ENCODE peak calls at places on chromosomes 13 and 19, in four cellular contexts. One of them, this sample, is unnamed.
A peak's percentile ranks its signal among the peaks of the same experiment; 100 is the strongest.

GRCh38 chr19:11963566-11964355 is 1.1 kb upstream of the ZNF763 start:
- DNase-seq in heart right ventricle: peak; percentile 89
- DNase-seq in fibroblast of pulmonary artery: peak; percentile 77
- DNase-seq in brain microvascular endothelial cell: peak; percentile 44
- DNase-seq in this sample: peak; percentile 61

GRCh38 chr19:57559008-57559403 is 657 bp downstream of the ZNF550 start:
- DNase-seq in brain microvascular endothelial cell: peak; percentile 4
- DNase-seq in fibroblast of pulmonary artery: peak; percentile 17
- DNase-seq in heart right ventricle: peak; percentile 14
- DNase-seq in this sample: peak; percentile 10

GRCh38 chr19:53365899-53366493 is 491 bp downstream of the ZNF525 start:
- DNase-seq in fibroblast of pulmonary artery: no peak
- DNase-seq in heart right ventricle: no peak
- DNase-seq in brain microvascular endothelial cell: peak; percentile 27
- DNase-seq in this sample: peak; percentile 15

GRCh38 chr13:24005711-24006281 is 108.5 kb upstream of the C1QTNF9B start:
- DNase-seq in heart right ventricle: no peak
- DNase-seq in fibroblast of pulmonary artery: no peak
- DNase-seq in brain microvascular endothelial cell: no peak
- DNase-seq in this sample: no peak

GRCh38 chr19:10768936-10769335 is 51.1 kb downstream of the DNM2 start:
- DNase-seq in heart right ventricle: no peak
- DNase-seq in brain microvascular endothelial cell: no peak
- DNase-seq in fibroblast of pulmonary artery: no peak
- DNase-seq in this sample: no peak

GRCh38 chr19:887072-887471 is 5.9 kb downstream of the MED16 start:
- DNase-seq in heart right ventricle: no peak
- DNase-seq in brain microvascular endothelial cell: peak; percentile 22
- DNase-seq in fibroblast of pulmonary artery: peak; percentile 67
- DNase-seq in this sample: peak; percentile 86

GRCh38 chr13:109158383-109158782 is 529.0 kb downstream of the MYO16 start:
- DNase-seq in fibroblast of pulmonary artery: no peak
- DNase-seq in brain microvascular endothelial cell: no peak
- DNase-seq in heart right ventricle: no peak
- DNase-seq in this sample: no peak

GRCh38 chr19:38650180-38650775 is 2.8 kb downstream of the ACTN4 start:
- DNase-seq in heart right ventricle: no peak
- DNase-seq in fibroblast of pulmonary artery: no peak
- DNase-seq in brain microvascular endothelial cell: no peak
- DNase-seq in this sample: no peak

GRCh38 chr13:93789058-93789457 is 562.5 kb downstream of the GPC6 start:
- DNase-seq in brain microvascular endothelial cell: no peak
- DNase-seq in heart right ventricle: no peak
- DNase-seq in fibroblast of pulmonary artery: no peak
- DNase-seq in this sample: no peak

GRCh38 chr19:20250627-20251026 is 83.6 kb downstream of the ZNF486 start:
- DNase-seq in heart right ventricle: no peak
- DNase-seq in brain microvascular endothelial cell: no peak
- DNase-seq in fibroblast of pulmonary artery: no peak
- DNase-seq in this sample: no peak

GRCh38 chr19:8311461-8312260 is 3.5 kb upstream of the CD320 start:
- DNase-seq in heart right ventricle: peak; percentile 2
- DNase-seq in brain microvascular endothelial cell: no peak
- DNase-seq in fibroblast of pulmonary artery: no peak
- DNase-seq in this sample: no peak

GRCh38 chr19:16160943-16161560 is 12.3 kb downstream of the CIB3 start:
- DNase-seq in fibroblast of pulmonary artery: peak; percentile 40
- DNase-seq in brain microvascular endothelial cell: peak; percentile 71
- DNase-seq in heart right ventricle: no peak
- DNase-seq in this sample: peak; percentile 30

GRCh38 chr13:36804588-36804987 is 14.4 kb upstream of the RFXAP start:
- DNase-seq in brain microvascular endothelial cell: no peak
- DNase-seq in heart right ventricle: no peak
- DNase-seq in fibroblast of pulmonary artery: no peak
- DNase-seq in this sample: no peak

GRCh38 chr19:48928164-48929005 is 5.1 kb upstream of the DHDH start:
- DNase-seq in brain microvascular endothelial cell: no peak
- DNase-seq in heart right ventricle: no peak
- DNase-seq in fibroblast of pulmonary artery: peak; percentile 44
- DNase-seq in this sample: no peak

GRCh38 chr13:110965038-110965754 is 50.3 kb upstream of the ANKRD10 start:
- DNase-seq in brain microvascular endothelial cell: peak; percentile 67
- DNase-seq in fibroblast of pulmonary artery: peak; percentile 59
- DNase-seq in heart right ventricle: no peak
- DNase-seq in this sample: no peak

GRCh38 chr19:17456127-17456526 is 4.6 kb downstream of the NXNL1 start:
- DNase-seq in brain microvascular endothelial cell: no peak
- DNase-seq in fibroblast of pulmonary artery: no peak
- DNase-seq in heart right ventricle: no peak
- DNase-seq in this sample: no peak

GRCh38 chr13:44231786-44232516 is 141.7 kb upstream of the SERP2 start:
- DNase-seq in brain microvascular endothelial cell: peak; percentile 98
- DNase-seq in fibroblast of pulmonary artery: peak; percentile 98
- DNase-seq in heart right ventricle: no peak
- DNase-seq in this sample: peak; percentile 95

GRCh38 chr19:32691291-32691951 is at the start of gene NUDT19:
- DNase-seq in brain microvascular endothelial cell: peak; percentile 79
- DNase-seq in fibroblast of pulmonary artery: peak; percentile 80
- DNase-seq in heart right ventricle: peak; percentile 85
- DNase-seq in this sample: peak; percentile 88

GRCh38 chr13:109704771-109705628 is 81.4 kb downstream of the IRS2 start:
- DNase-seq in fibroblast of pulmonary artery: peak; percentile 33
- DNase-seq in brain microvascular endothelial cell: no peak
- DNase-seq in heart right ventricle: peak; percentile 14
- DNase-seq in this sample: no peak

GRCh38 chr13:100214886-100215285 is 126.0 kb downstream of the PCCA start:
- DNase-seq in fibroblast of pulmonary artery: peak; percentile 84
- DNase-seq in brain microvascular endothelial cell: peak; percentile 57
- DNase-seq in heart right ventricle: no peak
- DNase-seq in this sample: peak; percentile 44

GRCh38 chr13:95451656-95452055 is 100.9 kb upstream of the CLDN10 start:
- DNase-seq in fibroblast of pulmonary artery: no peak
- DNase-seq in heart right ventricle: no peak
- DNase-seq in brain microvascular endothelial cell: no peak
- DNase-seq in this sample: no peak

GRCh38 chr13:69565334-69565733 is 542.3 kb upstream of the ATXN8OS start:
- DNase-seq in brain microvascular endothelial cell: peak; percentile 14
- DNase-seq in heart right ventricle: no peak
- DNase-seq in fibroblast of pulmonary artery: no peak
- DNase-seq in this sample: no peak

GRCh38 chr19:17762505-17763229 is 11.4 kb downstream of the FCHO1 start:
- DNase-seq in brain microvascular endothelial cell: peak; percentile 83
- DNase-seq in heart right ventricle: no peak
- DNase-seq in fibroblast of pulmonary artery: peak; percentile 67
- DNase-seq in this sample: peak; percentile 35

GRCh38 chr13:75549262-75550158 is at the start of gene UCHL3:
- DNase-seq in fibroblast of pulmonary artery: peak; percentile 98
- DNase-seq in brain microvascular endothelial cell: peak; percentile 92
- DNase-seq in heart right ventricle: peak; percentile 96
- DNase-seq in this sample: peak; percentile 91

GRCh38 chr13:101327844-101328243 is 88.5 kb downstream of the NALCN start:
- DNase-seq in brain microvascular endothelial cell: no peak
- DNase-seq in heart right ventricle: no peak
- DNase-seq in fibroblast of pulmonary artery: no peak
- DNase-seq in this sample: no peak

GRCh38 chr13:77330009-77330471 is 3.1 kb upstream of the MYCBP2 start:
- DNase-seq in heart right ventricle: no peak
- DNase-seq in brain microvascular endothelial cell: no peak
- DNase-seq in fibroblast of pulmonary artery: no peak
- DNase-seq in this sample: no peak

GRCh38 chr19:53626941-53627340 is 4.9 kb upstream of the DPRX start:
- DNase-seq in brain microvascular endothelial cell: no peak
- DNase-seq in fibroblast of pulmonary artery: no peak
- DNase-seq in heart right ventricle: no peak
- DNase-seq in this sample: no peak

GRCh38 chr13:101291216-101291615 is 125.1 kb downstream of the NALCN start:
- DNase-seq in heart right ventricle: no peak
- DNase-seq in brain microvascular endothelial cell: no peak
- DNase-seq in fibroblast of pulmonary artery: no peak
- DNase-seq in this sample: peak; percentile 17

GRCh38 chr19:10871711-10872550 is 578 bp downstream of the CARM1 start:
- DNase-seq in fibroblast of pulmonary artery: no peak
- DNase-seq in heart right ventricle: peak; percentile 47
- DNase-seq in brain microvascular endothelial cell: no peak
- DNase-seq in this sample: no peak

DNA sequence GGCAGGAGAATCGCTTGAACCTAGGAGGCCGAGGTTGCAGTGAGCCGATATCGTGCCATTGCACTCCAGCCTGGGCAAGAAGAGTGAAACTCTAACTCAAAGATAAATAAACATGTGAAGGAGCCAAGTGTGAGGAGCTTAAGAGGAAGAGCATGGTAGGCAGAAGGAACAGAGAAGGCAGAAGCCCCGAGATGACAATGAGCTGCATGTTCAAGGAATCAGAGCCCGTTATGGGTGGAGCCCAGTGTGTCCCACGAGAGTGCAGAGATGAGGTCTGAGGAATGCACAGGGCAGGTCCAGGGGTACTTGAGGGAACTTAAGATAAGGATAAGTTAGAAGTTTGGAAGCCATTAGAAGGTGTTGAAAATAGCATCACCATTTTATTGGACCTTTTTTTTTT is 716 bp downstream of the FPR2 start:
- DNase-seq in heart right ventricle: no peak
- DNase-seq in fibroblast of pulmonary artery: no peak
- DNase-seq in brain microvascular endothelial cell: no peak
- DNase-seq in this sample: no peak
- H3K4me3 ChIP-seq in heart right ventricle: no peak overlapping the region
- H3K4me3 ChIP-seq in fibroblast of pulmonary artery: no peak overlapping the region
- H3K4me3 ChIP-seq in brain microvascular endothelial cell: no peak overlapping the region
- H3K4me3 ChIP-seq in this sample: no peak overlapping the region

GRCh38 chr19:47813995-47814328 is 7.8 kb upstream of the CRX start:
- DNase-seq in heart right ventricle: no peak
- DNase-seq in brain microvascular endothelial cell: no peak
- DNase-seq in fibroblast of pulmonary artery: no peak
- DNase-seq in this sample: no peak

GRCh38 chr19:47813304-47813994 is 8.3 kb upstream of the CRX start:
- DNase-seq in heart right ventricle: peak; percentile 65
- DNase-seq in brain microvascular endothelial cell: peak; percentile 23
- DNase-seq in fibroblast of pulmonary artery: peak; percentile 50
- DNase-seq in this sample: peak; percentile 32
- TF ChIP-seq CTCF in heart right ventricle: peak; percentile 58
- TF ChIP-seq CTCF in brain microvascular endothelial cell: peak; percentile 79
- TF ChIP-seq CTCF in fibroblast of pulmonary artery: peak; percentile 54
- TF ChIP-seq CTCF in this sample: peak; percentile 53

GRCh38 chr19:34366670-34367423 is 1.9 kb downstream of the GPI start:
- DNase-seq in fibroblast of pulmonary artery: peak; percentile 84
- DNase-seq in heart right ventricle: no peak
- DNase-seq in brain microvascular endothelial cell: peak; percentile 12
- DNase-seq in this sample: peak; percentile 77
- H3K4me3 ChIP-seq in fibroblast of pulmonary artery: peak overlapping the region; percentile 67
- H3K4me3 ChIP-seq in heart right ventricle: peak overlapping the region; percentile 99
- H3K4me3 ChIP-seq in brain microvascular endothelial cell: peak overlapping the region; percentile 9
- H3K4me3 ChIP-seq in this sample: peak overlapping the region; percentile 82

GRCh38 chr19:55452381-55453325 is 8.8 kb downstream of the ISOC2 start:
- DNase-seq in fibroblast of pulmonary artery: peak; percentile 75
- DNase-seq in heart right ventricle: peak; percentile 71
- DNase-seq in brain microvascular endothelial cell: peak; percentile 75
- DNase-seq in this sample: peak; percentile 59
- TF ChIP-seq CTCF in fibroblast of pulmonary artery: no peak
- TF ChIP-seq CTCF in heart right ventricle: peak; percentile 17
- TF ChIP-seq CTCF in brain microvascular endothelial cell: peak; percentile 5
- TF ChIP-seq CTCF in this sample: peak; percentile 21

GRCh38 chr19:40747536-40747935 is 2.7 kb downstream of the ACTMAP start:
- DNase-seq in heart right ventricle: no peak
- DNase-seq in brain microvascular endothelial cell: no peak
- DNase-seq in fibroblast of pulmonary artery: no peak
- DNase-seq in this sample: no peak

GRCh38 chr19:40750285-40751064 is at the start of gene ACTMAP:
- DNase-seq in fibroblast of pulmonary artery: peak; percentile 100
- DNase-seq in brain microvascular endothelial cell: peak; percentile 100
- DNase-seq in heart right ventricle: peak; percentile 100
- DNase-seq in this sample: peak; percentile 100

GRCh38 chr19:40751065-40751923 is at the start of gene SNRPA:
- DNase-seq in brain microvascular endothelial cell: peak; percentile 98
- DNase-seq in fibroblast of pulmonary artery: peak; percentile 98
- DNase-seq in heart right ventricle: peak; percentile 98
- DNase-seq in this sample: peak; percentile 97

GRCh38 chr19:40745402-40745780 is 4.9 kb downstream of the ACTMAP start:
- DNase-seq in brain microvascular endothelial cell: peak; percentile 39
- DNase-seq in heart right ventricle: no peak
- DNase-seq in fibroblast of pulmonary artery: peak; percentile 70
- DNase-seq in this sample: peak; percentile 61

DNA sequence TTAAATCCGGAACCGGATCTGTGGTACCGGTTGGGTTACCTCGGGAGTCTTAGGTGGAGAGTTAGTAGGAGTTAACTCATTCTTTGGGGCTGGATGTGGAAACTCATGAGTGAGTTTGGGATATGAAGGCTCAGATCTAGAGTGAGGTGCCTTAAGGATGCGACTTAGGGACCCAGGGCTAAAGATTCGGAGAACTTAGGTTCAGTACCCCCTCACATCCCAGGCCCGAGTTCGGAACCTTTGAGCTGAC is 317 bp downstream of the ACTMAP start:
- DNase-seq in fibroblast of pulmonary artery: no peak
- DNase-seq in brain microvascular endothelial cell: no peak
- DNase-seq in heart right ventricle: no peak
- DNase-seq in this sample: no peak
- H3K4me3 ChIP-seq in fibroblast of pulmonary artery: peak overlapping the region; percentile 68
- H3K4me3 ChIP-seq in brain microvascular endothelial cell: peak overlapping the region; percentile 65
- H3K4me3 ChIP-seq in heart right ventricle: peak overlapping the region; percentile 38
- H3K4me3 ChIP-seq in this sample: peak overlapping the region; percentile 88

DNA sequence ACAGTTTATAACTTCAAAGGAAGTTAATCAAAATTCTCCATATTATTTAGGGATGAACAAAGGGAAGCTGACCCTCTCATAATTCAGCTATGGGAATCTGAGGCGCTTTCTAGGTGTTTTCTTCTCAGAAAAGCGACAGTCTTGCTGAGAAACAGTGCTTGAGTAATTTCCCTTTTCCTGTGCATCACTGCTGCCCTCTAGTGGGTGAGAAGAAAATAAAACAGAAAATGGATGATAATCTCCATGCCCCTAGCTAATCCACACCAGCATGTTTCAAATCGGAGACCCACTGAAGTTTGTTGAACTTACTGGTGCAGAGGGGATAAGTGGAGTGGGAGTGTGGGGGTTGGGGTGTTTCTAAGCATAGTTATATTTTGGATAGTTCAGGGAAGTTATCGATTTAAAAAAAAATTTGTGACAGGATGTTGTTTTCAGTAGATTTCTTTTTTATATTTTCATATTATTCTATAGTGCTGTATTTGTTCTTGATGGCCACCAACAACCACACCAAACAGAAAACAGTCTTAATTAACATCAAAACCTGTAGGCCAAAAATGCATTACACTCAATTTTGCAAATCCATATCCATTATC is 21.4 kb downstream of the LCP1 start:
- DNase-seq in fibroblast of pulmonary artery: peak; percentile 80
- DNase-seq in heart right ventricle: peak; percentile 31
- DNase-seq in brain microvascular endothelial cell: peak; percentile 18
- DNase-seq in this sample: peak; percentile 64
- TF ChIP-seq CTCF in fibroblast of pulmonary artery: peak; percentile 76
- TF ChIP-seq CTCF in heart right ventricle: peak; percentile 81
- TF ChIP-seq CTCF in brain microvascular endothelial cell: peak; percentile 77
- TF ChIP-seq CTCF in this sample: peak; percentile 87

This sample was measured in AG10803.